ENCODE peak calls at places on chromosomes 5 and 9, in nine cellular contexts. One of them, this sample, is unnamed.

GRCh38 chr5:176441921-176442323 is 6.3 kb upstream of the FAF2 start:
- DNase-seq in neural crest cell: no peak
- DNase-seq in PC-3: peak
- DNase-seq in stimulated activated CD4-positive, alpha-beta T cell treated with anti-CD3 and anti-CD28 coated beads, Interleukin-2, amount 100 ng/mL, for 48 hours: no peak
- DNase-seq in kidney glomerular epithelial cell: no peak
- DNase-seq in tibial nerve: no peak
- DNase-seq in GM12865: no peak
- DNase-seq in NCI-H1930: no peak
- DNase-seq in choroid plexus epithelial cell: peak
- DNase-seq in this sample: no peak

GRCh38 chr5:1060535-1060981 is 51.3 kb downstream of the SLC12A7 start:
- DNase-seq in neural crest cell: no peak
- DNase-seq in PC-3: no peak
- DNase-seq in stimulated activated CD4-positive, alpha-beta T cell treated with anti-CD3 and anti-CD28 coated beads, Interleukin-2, amount 100 ng/mL, for 48 hours: no peak
- DNase-seq in kidney glomerular epithelial cell: no peak
- DNase-seq in tibial nerve: no peak
- DNase-seq in GM12865: no peak
- DNase-seq in NCI-H1930: no peak
- DNase-seq in choroid plexus epithelial cell: no peak
- DNase-seq in this sample: no peak

GRCh38 chr9:113738898-113739604 is 137.1 kb upstream of the ZNF618 start:
- DNase-seq in neural crest cell: no peak
- DNase-seq in PC-3: peak
- DNase-seq in stimulated activated CD4-positive, alpha-beta T cell treated with anti-CD3 and anti-CD28 coated beads, Interleukin-2, amount 100 ng/mL, for 48 hours: no peak
- DNase-seq in kidney glomerular epithelial cell: no peak
- DNase-seq in tibial nerve: no peak
- DNase-seq in GM12865: peak
- DNase-seq in NCI-H1930: no peak
- DNase-seq in choroid plexus epithelial cell: no peak
- DNase-seq in this sample: no peak

GRCh38 chr5:168420461-168420860 is 65.8 kb upstream of the RARS1 start:
- DNase-seq in neural crest cell: no peak
- DNase-seq in PC-3: no peak
- DNase-seq in stimulated activated CD4-positive, alpha-beta T cell treated with anti-CD3 and anti-CD28 coated beads, Interleukin-2, amount 100 ng/mL, for 48 hours: no peak
- DNase-seq in kidney glomerular epithelial cell: no peak
- DNase-seq in tibial nerve: no peak
- DNase-seq in GM12865: no peak
- DNase-seq in NCI-H1930: no peak
- DNase-seq in choroid plexus epithelial cell: no peak
- DNase-seq in this sample: no peak

GRCh38 chr9:124941689-124942561 is 1.0 kb upstream of the GOLGA1 start:
- DNase-seq in neural crest cell: peak
- DNase-seq in PC-3: peak
- DNase-seq in stimulated activated CD4-positive, alpha-beta T cell treated with anti-CD3 and anti-CD28 coated beads, Interleukin-2, amount 100 ng/mL, for 48 hours: peak
- DNase-seq in kidney glomerular epithelial cell: peak
- DNase-seq in tibial nerve: peak
- DNase-seq in GM12865: peak
- DNase-seq in NCI-H1930: no peak
- DNase-seq in choroid plexus epithelial cell: peak
- DNase-seq in this sample: peak

GRCh38 chr5:62051747-62052146 is 254.3 kb upstream of the KIF2A start:
- DNase-seq in neural crest cell: no peak
- DNase-seq in PC-3: no peak
- DNase-seq in stimulated activated CD4-positive, alpha-beta T cell treated with anti-CD3 and anti-CD28 coated beads, Interleukin-2, amount 100 ng/mL, for 48 hours: no peak
- DNase-seq in kidney glomerular epithelial cell: no peak
- DNase-seq in tibial nerve: no peak
- DNase-seq in GM12865: no peak
- DNase-seq in NCI-H1930: no peak
- DNase-seq in choroid plexus epithelial cell: no peak
- DNase-seq in this sample: no peak

GRCh38 chr5:32170303-32171170 is 3.6 kb downstream of the GOLPH3 start:
- DNase-seq in neural crest cell: no peak
- DNase-seq in PC-3: peak
- DNase-seq in stimulated activated CD4-positive, alpha-beta T cell treated with anti-CD3 and anti-CD28 coated beads, Interleukin-2, amount 100 ng/mL, for 48 hours: no peak
- DNase-seq in kidney glomerular epithelial cell: no peak
- DNase-seq in tibial nerve: no peak
- DNase-seq in GM12865: no peak
- DNase-seq in NCI-H1930: no peak
- DNase-seq in choroid plexus epithelial cell: peak
- DNase-seq in this sample: no peak

GRCh38 chr5:132013006-132013689 is 1.7 kb upstream of the ACSL6 start:
- DNase-seq in neural crest cell: no peak
- DNase-seq in PC-3: no peak
- DNase-seq in stimulated activated CD4-positive, alpha-beta T cell treated with anti-CD3 and anti-CD28 coated beads, Interleukin-2, amount 100 ng/mL, for 48 hours: no peak
- DNase-seq in kidney glomerular epithelial cell: no peak
- DNase-seq in tibial nerve: no peak
- DNase-seq in GM12865: no peak
- DNase-seq in NCI-H1930: no peak
- DNase-seq in choroid plexus epithelial cell: no peak
- DNase-seq in this sample: no peak

GRCh38 chr5:7650755-7651154 is 200.2 kb downstream of the CFAP90 start:
- DNase-seq in neural crest cell: no peak
- DNase-seq in PC-3: no peak
- DNase-seq in stimulated activated CD4-positive, alpha-beta T cell treated with anti-CD3 and anti-CD28 coated beads, Interleukin-2, amount 100 ng/mL, for 48 hours: no peak
- DNase-seq in kidney glomerular epithelial cell: no peak
- DNase-seq in tibial nerve: no peak
- DNase-seq in GM12865: no peak
- DNase-seq in NCI-H1930: no peak
- DNase-seq in choroid plexus epithelial cell: no peak
- DNase-seq in this sample: peak

GRCh38 chr5:164235176-164235914 is 729.9 kb downstream of the MAT2B start:
- DNase-seq in neural crest cell: no peak
- DNase-seq in PC-3: peak
- DNase-seq in stimulated activated CD4-positive, alpha-beta T cell treated with anti-CD3 and anti-CD28 coated beads, Interleukin-2, amount 100 ng/mL, for 48 hours: no peak
- DNase-seq in kidney glomerular epithelial cell: peak
- DNase-seq in tibial nerve: no peak
- DNase-seq in GM12865: no peak
- DNase-seq in NCI-H1930: no peak
- DNase-seq in choroid plexus epithelial cell: peak
- DNase-seq in this sample: no peak

GRCh38 chr9:32378496-32378895 is 5.9 kb upstream of the ACO1 start:
- DNase-seq in neural crest cell: peak
- DNase-seq in PC-3: peak
- DNase-seq in stimulated activated CD4-positive, alpha-beta T cell treated with anti-CD3 and anti-CD28 coated beads, Interleukin-2, amount 100 ng/mL, for 48 hours: peak
- DNase-seq in kidney glomerular epithelial cell: peak
- DNase-seq in tibial nerve: peak
- DNase-seq in GM12865: peak
- DNase-seq in NCI-H1930: peak
- DNase-seq in choroid plexus epithelial cell: peak
- DNase-seq in this sample: peak

GRCh38 chr5:114419941-114420340 is 58.1 kb downstream of the KCNN2 start:
- DNase-seq in neural crest cell: no peak
- DNase-seq in PC-3: peak
- DNase-seq in stimulated activated CD4-positive, alpha-beta T cell treated with anti-CD3 and anti-CD28 coated beads, Interleukin-2, amount 100 ng/mL, for 48 hours: no peak
- DNase-seq in kidney glomerular epithelial cell: no peak
- DNase-seq in tibial nerve: no peak
- DNase-seq in GM12865: no peak
- DNase-seq in NCI-H1930: no peak
- DNase-seq in choroid plexus epithelial cell: no peak
- DNase-seq in this sample: no peak

GRCh38 chr5:158456756-158457155 is 597.8 kb upstream of the CLINT1 start:
- DNase-seq in neural crest cell: no peak
- DNase-seq in PC-3: peak
- DNase-seq in stimulated activated CD4-positive, alpha-beta T cell treated with anti-CD3 and anti-CD28 coated beads, Interleukin-2, amount 100 ng/mL, for 48 hours: no peak
- DNase-seq in kidney glomerular epithelial cell: peak
- DNase-seq in tibial nerve: no peak
- DNase-seq in GM12865: peak
- DNase-seq in NCI-H1930: no peak
- DNase-seq in choroid plexus epithelial cell: peak
- DNase-seq in this sample: no peak

GRCh38 chr5:141477815-141478214 is 2.0 kb downstream of the PCDHGC3 start:
- DNase-seq in neural crest cell: no peak
- DNase-seq in PC-3: no peak
- DNase-seq in stimulated activated CD4-positive, alpha-beta T cell treated with anti-CD3 and anti-CD28 coated beads, Interleukin-2, amount 100 ng/mL, for 48 hours: no peak
- DNase-seq in kidney glomerular epithelial cell: no peak
- DNase-seq in tibial nerve: no peak
- DNase-seq in GM12865: no peak
- DNase-seq in NCI-H1930: no peak
- DNase-seq in choroid plexus epithelial cell: peak
- DNase-seq in this sample: no peak

GRCh38 chr5:80736730-80737129 is 81.9 kb upstream of the DHFR start:
- DNase-seq in neural crest cell: no peak
- DNase-seq in PC-3: peak
- DNase-seq in stimulated activated CD4-positive, alpha-beta T cell treated with anti-CD3 and anti-CD28 coated beads, Interleukin-2, amount 100 ng/mL, for 48 hours: no peak
- DNase-seq in kidney glomerular epithelial cell: no peak
- DNase-seq in tibial nerve: no peak
- DNase-seq in GM12865: no peak
- DNase-seq in NCI-H1930: no peak
- DNase-seq in choroid plexus epithelial cell: no peak
- DNase-seq in this sample: no peak

GRCh38 chr9:96186601-96187011 is 115.4 kb downstream of the HSD17B3 start:
- DNase-seq in neural crest cell: peak
- DNase-seq in PC-3: peak
- DNase-seq in stimulated activated CD4-positive, alpha-beta T cell treated with anti-CD3 and anti-CD28 coated beads, Interleukin-2, amount 100 ng/mL, for 48 hours: no peak
- DNase-seq in kidney glomerular epithelial cell: no peak
- DNase-seq in tibial nerve: no peak
- DNase-seq in GM12865: no peak
- DNase-seq in NCI-H1930: no peak
- DNase-seq in choroid plexus epithelial cell: peak
- DNase-seq in this sample: no peak

GRCh38 chr5:59358497-59358896 is 535.0 kb downstream of the PDE4D start:
- DNase-seq in neural crest cell: no peak
- DNase-seq in PC-3: no peak
- DNase-seq in stimulated activated CD4-positive, alpha-beta T cell treated with anti-CD3 and anti-CD28 coated beads, Interleukin-2, amount 100 ng/mL, for 48 hours: no peak
- DNase-seq in kidney glomerular epithelial cell: no peak
- DNase-seq in tibial nerve: no peak
- DNase-seq in GM12865: no peak
- DNase-seq in NCI-H1930: no peak
- DNase-seq in choroid plexus epithelial cell: peak
- DNase-seq in this sample: no peak

GRCh38 chr9:14366071-14366470 is 52.1 kb upstream of the NFIB start:
- DNase-seq in neural crest cell: no peak
- DNase-seq in PC-3: no peak
- DNase-seq in stimulated activated CD4-positive, alpha-beta T cell treated with anti-CD3 and anti-CD28 coated beads, Interleukin-2, amount 100 ng/mL, for 48 hours: no peak
- DNase-seq in kidney glomerular epithelial cell: no peak
- DNase-seq in tibial nerve: no peak
- DNase-seq in GM12865: no peak
- DNase-seq in NCI-H1930: no peak
- DNase-seq in choroid plexus epithelial cell: no peak
- DNase-seq in this sample: no peak

GRCh38 chr5:57316798-57317327 is 143.0 kb downstream of the GPBP1 start:
- DNase-seq in neural crest cell: no peak
- DNase-seq in PC-3: peak
- DNase-seq in stimulated activated CD4-positive, alpha-beta T cell treated with anti-CD3 and anti-CD28 coated beads, Interleukin-2, amount 100 ng/mL, for 48 hours: no peak
- DNase-seq in kidney glomerular epithelial cell: peak
- DNase-seq in tibial nerve: no peak
- DNase-seq in GM12865: peak
- DNase-seq in NCI-H1930: no peak
- DNase-seq in choroid plexus epithelial cell: peak
- DNase-seq in this sample: no peak

GRCh38 chr9:110638381-110638954 is 30.1 kb upstream of the MUSK start:
- DNase-seq in neural crest cell: no peak
- DNase-seq in PC-3: peak
- DNase-seq in stimulated activated CD4-positive, alpha-beta T cell treated with anti-CD3 and anti-CD28 coated beads, Interleukin-2, amount 100 ng/mL, for 48 hours: no peak
- DNase-seq in kidney glomerular epithelial cell: peak
- DNase-seq in tibial nerve: no peak
- DNase-seq in GM12865: peak
- DNase-seq in NCI-H1930: no peak
- DNase-seq in choroid plexus epithelial cell: peak
- DNase-seq in this sample: peak

GRCh38 chr5:170522211-170523128 is 18.6 kb downstream of the KCNIP1 start:
- DNase-seq in neural crest cell: no peak
- DNase-seq in PC-3: peak
- DNase-seq in stimulated activated CD4-positive, alpha-beta T cell treated with anti-CD3 and anti-CD28 coated beads, Interleukin-2, amount 100 ng/mL, for 48 hours: no peak
- DNase-seq in kidney glomerular epithelial cell: peak
- DNase-seq in tibial nerve: no peak
- DNase-seq in GM12865: no peak
- DNase-seq in NCI-H1930: no peak
- DNase-seq in choroid plexus epithelial cell: peak
- DNase-seq in this sample: no peak

GRCh38 chr9:124615100-124615742 is 108.0 kb upstream of the NR5A1 start:
- DNase-seq in neural crest cell: no peak
- DNase-seq in PC-3: no peak
- DNase-seq in stimulated activated CD4-positive, alpha-beta T cell treated with anti-CD3 and anti-CD28 coated beads, Interleukin-2, amount 100 ng/mL, for 48 hours: no peak
- DNase-seq in kidney glomerular epithelial cell: no peak
- DNase-seq in tibial nerve: no peak
- DNase-seq in GM12865: no peak
- DNase-seq in NCI-H1930: no peak
- DNase-seq in choroid plexus epithelial cell: no peak
- DNase-seq in this sample: no peak

GRCh38 chr9:125794708-125795107 is 47.5 kb downstream of the PBX3 start:
- DNase-seq in neural crest cell: no peak
- DNase-seq in PC-3: no peak
- DNase-seq in stimulated activated CD4-positive, alpha-beta T cell treated with anti-CD3 and anti-CD28 coated beads, Interleukin-2, amount 100 ng/mL, for 48 hours: no peak
- DNase-seq in kidney glomerular epithelial cell: no peak
- DNase-seq in tibial nerve: no peak
- DNase-seq in GM12865: no peak
- DNase-seq in NCI-H1930: peak
- DNase-seq in choroid plexus epithelial cell: no peak
- DNase-seq in this sample: no peak

GRCh38 chr9:35338561-35339274 is 151.2 kb upstream of the RUSC2 start:
- DNase-seq in neural crest cell: no peak
- DNase-seq in PC-3: no peak
- DNase-seq in stimulated activated CD4-positive, alpha-beta T cell treated with anti-CD3 and anti-CD28 coated beads, Interleukin-2, amount 100 ng/mL, for 48 hours: no peak
- DNase-seq in kidney glomerular epithelial cell: no peak
- DNase-seq in tibial nerve: no peak
- DNase-seq in GM12865: no peak
- DNase-seq in NCI-H1930: no peak
- DNase-seq in choroid plexus epithelial cell: no peak
- DNase-seq in this sample: no peak

GRCh38 chr9:79562749-79563386 is 8.9 kb upstream of the TLE4 start:
- DNase-seq in neural crest cell: no peak
- DNase-seq in PC-3: peak
- DNase-seq in stimulated activated CD4-positive, alpha-beta T cell treated with anti-CD3 and anti-CD28 coated beads, Interleukin-2, amount 100 ng/mL, for 48 hours: no peak
- DNase-seq in kidney glomerular epithelial cell: no peak
- DNase-seq in tibial nerve: no peak
- DNase-seq in GM12865: no peak
- DNase-seq in NCI-H1930: no peak
- DNase-seq in choroid plexus epithelial cell: no peak
- DNase-seq in this sample: no peak

GRCh38 chr9:117815948-117816347 is 111.7 kb downstream of the TLR4 start:
- DNase-seq in neural crest cell: no peak
- DNase-seq in PC-3: no peak
- DNase-seq in stimulated activated CD4-positive, alpha-beta T cell treated with anti-CD3 and anti-CD28 coated beads, Interleukin-2, amount 100 ng/mL, for 48 hours: no peak
- DNase-seq in kidney glomerular epithelial cell: no peak
- DNase-seq in tibial nerve: no peak
- DNase-seq in GM12865: no peak
- DNase-seq in NCI-H1930: no peak
- DNase-seq in choroid plexus epithelial cell: no peak
- DNase-seq in this sample: no peak

GRCh38 chr9:114224247-114224610 is 68.9 kb downstream of the COL27A1 start:
- DNase-seq in neural crest cell: no peak
- DNase-seq in PC-3: peak
- DNase-seq in stimulated activated CD4-positive, alpha-beta T cell treated with anti-CD3 and anti-CD28 coated beads, Interleukin-2, amount 100 ng/mL, for 48 hours: no peak
- DNase-seq in kidney glomerular epithelial cell: no peak
- DNase-seq in tibial nerve: no peak
- DNase-seq in GM12865: no peak
- DNase-seq in NCI-H1930: no peak
- DNase-seq in choroid plexus epithelial cell: no peak
- DNase-seq in this sample: peak

GRCh38 chr5:170273968-170274710 is 23.4 kb downstream of the LCP2 start:
- DNase-seq in neural crest cell: no peak
- DNase-seq in PC-3: peak
- DNase-seq in stimulated activated CD4-positive, alpha-beta T cell treated with anti-CD3 and anti-CD28 coated beads, Interleukin-2, amount 100 ng/mL, for 48 hours: no peak
- DNase-seq in kidney glomerular epithelial cell: no peak
- DNase-seq in tibial nerve: no peak
- DNase-seq in GM12865: peak
- DNase-seq in NCI-H1930: no peak
- DNase-seq in choroid plexus epithelial cell: peak
- DNase-seq in this sample: peak

GRCh38 chr9:126482361-126483044 is 131.2 kb upstream of the LMX1B start:
- DNase-seq in neural crest cell: peak
- DNase-seq in PC-3: no peak
- DNase-seq in stimulated activated CD4-positive, alpha-beta T cell treated with anti-CD3 and anti-CD28 coated beads, Interleukin-2, amount 100 ng/mL, for 48 hours: no peak
- DNase-seq in kidney glomerular epithelial cell: no peak
- DNase-seq in tibial nerve: no peak
- DNase-seq in GM12865: no peak
- DNase-seq in NCI-H1930: no peak
- DNase-seq in choroid plexus epithelial cell: peak
- DNase-seq in this sample: peak